ENCODE peak calls at places on chromosomes 5 and 9, in four cellular contexts. O is ELF-1; R is DMS153; Y is activated effector memory CD4-positive, alpha-beta T cell treated with Interleukin-2 at 50 U/mL for 16 hours. G is an unnamed sample.

GRCh38 chr9:124410321-124410913 is 4.8 kb downstream of the PSMB7 start:
- DNase-seq in O (no peak), R (no peak), Y (no peak), G (no peak)

GRCh38 chr5:89445106-89445745 is 562.2 kb upstream of the MEF2C start:
- DNase-seq in O (no peak), R (no peak), Y (no peak), G (no peak)

GRCh38 chr5:60196382-60197113 is 303.0 kb upstream of the PDE4D start:
- DNase-seq in O (no peak), R (no peak), Y (no peak), G (peak; percentile 42)

GRCh38 chr5:55114061-55114460 is 11.6 kb downstream of the GZMA start:
- DNase-seq in O (no peak), R (no peak), Y (no peak), G (no peak)

GRCh38 chr5:168047043-168047668 is 244.3 kb upstream of the WWC1 start:
- DNase-seq in O (peak; percentile 82), R (peak; percentile 42), Y (no peak), G (no peak)

GRCh38 chr9:136806631-136807201 is 1.0 kb upstream of the RABL6 start:
- DNase-seq in O (no peak), R (no peak), Y (no peak), G (no peak)

GRCh38 chr5:88707216-88707965 is 175.6 kb downstream of the MEF2C start:
- DNase-seq in O (no peak), R (no peak), Y (no peak), G (no peak)

GRCh38 chr5:59810041-59810440 is 83.5 kb downstream of the PDE4D start:
- DNase-seq in O (peak; percentile 47), R (no peak), Y (peak; percentile 21), G (peak; percentile 68)

GRCh38 chr5:93162201-93162654 is 418.8 kb downstream of the NR2F1-AS1 start:
- DNase-seq in O (no peak), R (no peak), Y (no peak), G (no peak)

GRCh38 chr5:181223041-181223728 is at the start of gene TRIM41:
- DNase-seq in O (peak; percentile 99), R (no peak), Y (peak; percentile 97), G (peak; percentile 99)

GRCh38 chr5:153456354-153456753 is 34.1 kb upstream of the GRIA1 start:
- DNase-seq in O (peak; percentile 50), R (no peak), Y (no peak), G (no peak)

GRCh38 chr9:119368681-119369581 is at the start of gene BRINP1:
- DNase-seq in O (peak; percentile 58), R (peak; percentile 71), Y (no peak), G (no peak)

GRCh38 chr5:156332245-156332644 is 5.3 kb downstream of the SGCD start:
- DNase-seq in O (no peak), R (no peak), Y (no peak), G (no peak)

GRCh38 chr9:107933042-107933441 is 443.5 kb upstream of the KLF4 start:
- DNase-seq in O (no peak), R (no peak), Y (no peak), G (no peak)

GRCh38 chr5:154110781-154111180 is 72.0 kb downstream of the MFAP3 start:
- DNase-seq in O (no peak), R (no peak), Y (no peak), G (no peak)

GRCh38 chr9:127754099-127754760 is 19.1 kb upstream of the TOR2A start:
- DNase-seq in O (no peak), R (no peak), Y (no peak), G (no peak)

GRCh38 chr5:135195267-135195603 is 161.2 kb upstream of the PITX1 start:
- DNase-seq in O (no peak), R (no peak), Y (no peak), G (no peak)

GRCh38 chr5:101976933-101977332 is 319.2 kb downstream of the SLCO4C1 start:
- DNase-seq in O (no peak), R (peak; percentile 64), Y (no peak), G (no peak)

GRCh38 chr9:90905079-90905478 is 103.5 kb downstream of the SYK start:
- DNase-seq in O (no peak), R (peak; percentile 47), Y (no peak), G (no peak)

GRCh38 chr5:125967576-125967975 is 455.6 kb upstream of the GRAMD2B start:
- DNase-seq in O (no peak), R (no peak), Y (no peak), G (no peak)

GRCh38 chr5:82719368-82719767 is 357.8 kb downstream of the TMEM167A start:
- DNase-seq in O (no peak), R (no peak), Y (no peak), G (no peak)

GRCh38 chr9:92181296-92181695 is 66.1 kb upstream of the SPTLC1 start:
- DNase-seq in O (no peak), R (no peak), Y (no peak), G (no peak)

GRCh38 chr9:128047231-128047630 is 19.9 kb downstream of the NAIF1 start:
- DNase-seq in O (no peak), R (no peak), Y (no peak), G (no peak)

G was measured in uterus.